ENCODE peak calls at places on chromosomes 1 and 21, in ten cellular contexts. S is MM.1S; X is IMR-90; Q is cardiac muscle cell; R is left ventricle myocardium inferior; A is ovary; W is adipocyte; D is CD8-positive, alpha-beta T cell; O is RWPE2; H is body of pancreas. L is an unnamed sample.

GRCh38 chr1:208077232-208077751 is 166.4 kb upstream of the CD34 start:
- DNase-seq in O (no peak), X (no peak), H (no peak), D (no peak), Q (no peak), A (no peak), W (no peak), R (no peak), S (no peak), L (no peak)

GRCh38 chr21:14235101-14235500 is 19.1 kb downstream of the RBM11 start:
- DNase-seq in D (no peak), S (no peak), W (no peak), H (no peak), R (no peak), A (no peak), X (no peak), Q (no peak), O (no peak), L (no peak)

GRCh38 chr21:18155508-18156193 is 89.0 kb upstream of the CHODL start:
- DNase-seq in R (no peak), X (no peak), O (no peak), H (no peak), W (no peak), A (no peak), D (no peak), S (peak; percentile 88), Q (peak; percentile 55), L (no peak)

GRCh38 chr1:205568135-205568468 is 63.6 kb downstream of the CDK18 start:
- DNase-seq in X (no peak), R (no peak), H (no peak), W (no peak), O (no peak), A (no peak), S (no peak), D (no peak), Q (no peak), L (no peak)

GRCh38 chr1:19463204-19463803 is 22.0 kb downstream of the CAPZB start:
- DNase-seq in S (peak; percentile 34), Q (no peak), O (no peak), R (no peak), W (no peak), X (no peak), H (no peak), D (peak; percentile 58), A (no peak), L (no peak)

GRCh38 chr1:221093903-221094865 is 214.9 kb downstream of the HLX start:
- DNase-seq in O (no peak), X (no peak), A (no peak), H (no peak), S (no peak), W (peak; percentile 41), R (no peak), Q (peak; percentile 5), D (no peak), L (no peak)

GRCh38 chr1:41842282-41842681 is 76.4 kb downstream of the HIVEP3 start:
- DNase-seq in A (no peak), R (no peak), X (no peak), D (no peak), W (no peak), Q (no peak), H (no peak), O (no peak), S (no peak), L (no peak)

GRCh38 chr1:20486457-20487235 is 636 bp upstream of the CAMK2N1 start:
- DNase-seq in R (peak; percentile 81), Q (peak; percentile 80), A (peak; percentile 91), D (no peak), W (peak; percentile 86), X (peak; percentile 61), O (no peak), S (no peak), H (peak; percentile 63), L (peak; percentile 58)

DNA sequence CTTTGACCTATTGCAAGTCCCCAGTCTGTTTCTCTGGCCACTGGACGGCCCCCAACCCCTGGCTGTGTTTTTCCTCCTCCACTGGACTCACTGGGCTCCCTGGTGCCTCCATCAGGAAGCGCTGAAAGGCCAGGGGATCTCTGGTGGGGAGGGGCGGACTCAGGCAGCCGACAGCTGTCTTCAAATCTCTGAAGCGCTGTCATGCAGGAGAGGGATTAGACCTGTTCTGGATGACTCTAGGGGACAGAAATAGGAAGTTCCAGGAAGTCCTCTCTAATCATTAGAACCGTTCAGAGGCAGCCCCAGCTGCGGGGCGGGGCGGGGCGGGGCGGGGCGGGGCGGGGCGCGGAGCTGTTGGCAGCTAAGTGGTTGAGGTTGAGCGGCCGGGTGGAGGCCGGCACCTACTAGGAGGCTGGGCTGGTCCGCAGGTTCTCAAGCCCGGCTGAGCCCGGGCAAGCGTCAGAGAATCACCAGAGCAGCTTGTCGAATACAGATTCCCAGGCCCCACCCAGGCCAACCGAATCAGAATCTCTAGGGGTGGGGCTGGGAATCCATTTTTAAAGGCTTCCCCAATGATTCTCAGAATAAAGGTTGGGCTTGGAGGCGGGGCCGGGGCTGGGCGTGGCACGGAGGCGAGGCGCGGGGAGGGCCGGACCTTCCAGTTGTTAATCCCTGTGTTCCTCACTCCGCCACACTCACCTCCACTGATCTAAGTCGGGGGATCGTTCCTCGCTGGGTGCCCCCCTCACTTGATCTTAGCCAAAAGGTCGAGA is 11.4 kb upstream of the PHLDA3 start:
- DNase-seq in O (peak; percentile 82), A (peak; percentile 60), D (peak; percentile 35), Q (peak; percentile 85), S (peak; percentile 92), W (no peak), H (peak; percentile 93), R (peak; percentile 78), X (no peak), L (peak; percentile 30)
- H3K4me3 ChIP-seq in O (peak overlapping the region; percentile 7), A (peak overlapping the region; percentile 21), D (peak overlapping the region; percentile 34), Q (peak overlapping the region; percentile 15), S (peak overlapping the region; percentile 61), W (peak overlapping the region; percentile 50), H (no peak overlapping the region), R (peak overlapping the region; percentile 54), X (no peak overlapping the region), L (no peak overlapping the region)

GRCh38 chr1:233409540-233409939 is 82.0 kb downstream of the MAP3K21 start:
- DNase-seq in S (peak; percentile 27), X (no peak), H (no peak), D (no peak), A (no peak), R (no peak), Q (no peak), O (no peak), W (no peak), L (no peak)

GRCh38 chr1:233406339-233406960 is 78.9 kb downstream of the MAP3K21 start:
- DNase-seq in H (no peak), O (no peak), S (no peak), Q (peak; percentile 15), X (no peak), R (no peak), W (peak; percentile 20), A (no peak), D (no peak), L (no peak)

GRCh38 chr1:233412812-233413211 is 85.3 kb downstream of the MAP3K21 start:
- DNase-seq in Q (no peak), O (no peak), D (no peak), A (no peak), R (no peak), H (no peak), X (no peak), S (no peak), W (no peak), L (peak; percentile 70)

GRCh38 chr1:233406994-233407631 is 79.6 kb downstream of the MAP3K21 start:
- DNase-seq in D (no peak), W (no peak), X (no peak), H (no peak), O (no peak), Q (no peak), S (no peak), R (no peak), A (no peak), L (no peak)

DNA sequence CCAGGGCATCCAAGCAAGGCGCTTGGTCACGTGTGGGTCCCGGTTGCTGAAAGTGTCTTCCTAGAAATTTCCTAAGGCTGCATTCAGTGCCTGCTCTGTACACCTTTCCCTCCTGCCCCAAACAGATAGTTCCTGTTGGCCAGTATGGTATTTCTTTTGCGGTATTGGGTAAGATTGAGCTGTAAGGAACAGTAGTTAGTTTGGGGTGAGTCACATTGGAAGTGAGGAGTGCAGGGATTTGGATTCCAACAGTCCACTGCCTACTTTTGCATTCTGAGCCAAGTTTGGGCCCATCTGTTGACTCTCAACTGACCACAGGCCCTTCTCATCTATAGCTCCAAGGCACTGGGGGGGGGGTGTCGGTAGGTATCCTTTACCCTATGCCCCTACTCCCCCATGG is 83.4 kb downstream of the MAP3K21 start:
- DNase-seq in Q (no peak), W (no peak), X (no peak), R (no peak), D (no peak), H (no peak), A (no peak), S (no peak), O (no peak), L (no peak)
- H3K27me3 ChIP-seq in Q (no peaks in the 10 kb centered on the region), W (no peaks in the 10 kb centered on the region), X (no peaks in the 10 kb centered on the region), R (peaks cover 13% of the 10 kb centered on the region), D (no peaks in the 10 kb centered on the region), H (no peaks in the 10 kb centered on the region), A (no peaks in the 10 kb centered on the region), S (no peaks in the 10 kb centered on the region), O (no peaks in the 10 kb centered on the region), L (no peaks in the 10 kb centered on the region)

GRCh38 chr1:246971969-246972368 is 35.9 kb downstream of the ZNF695 start:
- DNase-seq in Q (no peak), D (no peak), R (no peak), O (no peak), W (no peak), H (no peak), S (no peak), X (no peak), A (no peak), L (no peak)
- H3K9me3 ChIP-seq in Q (no peaks in the 10 kb centered on the region), D (peaks cover 5% of the 10 kb centered on the region), R (peaks cover 24% of the 10 kb centered on the region), O (no peaks in the 10 kb centered on the region), W (peaks cover 12% of the 10 kb centered on the region), H (no peaks in the 10 kb centered on the region), S (peaks cover 3% of the 10 kb centered on the region), X (peaks cover 10% of the 10 kb centered on the region), A (no peaks in the 10 kb centered on the region), L (peaks cover 26% of the 10 kb centered on the region)

GRCh38 chr1:30822966-30823581 is 65.5 kb upstream of the LAPTM5 start:
- DNase-seq in A (no peak), R (no peak), S (no peak), X (no peak), O (no peak), W (peak; percentile 29), Q (no peak), D (no peak), H (no peak), L (peak; percentile 48)

GRCh38 chr1:30823627-30823968 is 66.0 kb upstream of the LAPTM5 start:
- DNase-seq in R (no peak), W (no peak), O (no peak), X (no peak), D (no peak), A (no peak), Q (no peak), S (no peak), H (no peak), L (no peak)

GRCh38 chr1:30823969-30824735 is 66.6 kb upstream of the LAPTM5 start:
- DNase-seq in S (peak; percentile 91), O (peak; percentile 96), Q (peak; percentile 96), A (peak; percentile 97), W (peak; percentile 99), X (peak; percentile 100), D (peak; percentile 44), H (peak; percentile 97), R (peak; percentile 96), L (peak; percentile 99)

GRCh38 chr1:30822006-30822405 is 64.4 kb upstream of the LAPTM5 start:
- DNase-seq in Q (no peak), D (no peak), A (no peak), W (no peak), H (no peak), R (no peak), X (no peak), O (no peak), S (no peak), L (no peak)

DNA sequence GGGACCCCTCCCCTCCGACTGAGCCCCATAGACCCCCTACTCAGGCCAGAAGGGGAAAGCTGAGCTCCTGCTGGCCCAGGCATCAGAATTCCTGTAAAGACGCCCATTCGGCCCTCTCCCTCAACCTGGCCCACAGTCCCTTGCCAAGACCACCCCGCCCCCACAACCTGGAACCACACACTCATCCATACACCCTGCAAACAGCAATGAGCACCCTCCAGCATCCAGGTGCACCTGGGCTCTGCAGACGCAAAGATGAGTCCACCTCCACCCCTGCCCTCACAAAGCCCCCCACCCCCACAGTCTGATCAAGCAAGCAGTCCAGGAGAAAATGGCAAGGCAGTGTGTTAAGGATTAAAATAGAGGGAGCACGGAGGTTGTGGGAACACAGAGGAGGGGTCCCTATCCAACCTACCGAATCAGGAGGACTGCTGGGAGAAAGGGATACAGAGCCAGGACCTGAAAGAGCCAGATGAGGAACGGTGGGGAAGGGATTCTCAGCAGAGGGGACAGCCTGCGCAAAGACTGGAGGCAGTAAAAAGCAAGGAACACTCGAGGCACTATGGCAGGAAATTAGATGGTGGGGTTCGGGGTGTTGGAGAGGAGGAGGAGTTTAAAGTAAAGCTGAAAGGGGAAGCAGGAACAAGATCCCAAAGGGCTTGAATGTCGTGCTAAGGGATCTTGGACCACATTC is 67.3 kb upstream of the LAPTM5 start:
- DNase-seq in D (no peak), A (no peak), O (no peak), R (no peak), H (no peak), W (no peak), Q (no peak), X (no peak), S (no peak), L (no peak)
- H3K4me3 ChIP-seq in D (peak overlapping the region; percentile 35), A (peak overlapping the region; percentile 48), O (no peak overlapping the region), R (peak overlapping the region; percentile 66), H (no peak overlapping the region), W (peak overlapping the region; percentile 82), Q (no peak overlapping the region), X (peak overlapping the region; percentile 23), S (peak overlapping the region; percentile 36), L (no peak overlapping the region)